ENCODE peak calls at places on chromosomes 13 and 19, in six cellular contexts. A is H1, V is NT2/D1, P is HepG2, Z is K562, W is HCT116. D is an unnamed sample.

GRCh38 chr13:45501175-45501526 is 36.4 kb downstream of the COG3 start:
- DNase-seq in W (no peak), V (no peak), Z (no peak), A (no peak), P (no peak), D (no peak)

GRCh38 chr19:49210108-49210900 is 52.7 kb downstream of the TRPM4 start:
- DNase-seq in W (no peak), P (no peak), V (peak), Z (peak), A (peak), D (no peak)

GRCh38 chr19:38317104-38317612 is 1.4 kb upstream of the YIF1B start:
- DNase-seq in Z (peak), W (no peak), P (no peak), V (no peak), A (no peak), D (no peak)

GRCh38 chr13:113917523-113918371 is 53.9 kb upstream of the GAS6 start:
- DNase-seq in V (no peak), Z (no peak), W (no peak), A (no peak), P (no peak), D (no peak)

GRCh38 chr13:88704600-88705275 is 1033.6 kb downstream of the SLITRK5 start:
- DNase-seq in V (no peak), W (no peak), Z (no peak), P (no peak), A (no peak), D (no peak)

GRCh38 chr19:13053761-13054604 is 48.7 kb downstream of the LYL1 start:
- DNase-seq in P (peak), A (no peak), W (peak), Z (no peak), V (no peak), D (no peak)

GRCh38 chr19:52138614-52139290 is 986 bp downstream of the ZNF616 start:
- DNase-seq in Z (peak), W (no peak), P (peak), V (peak), A (peak), D (no peak)

GRCh38 chr19:19637523-19638251 is 5.8 kb downstream of the GMIP start:
- DNase-seq in Z (peak), P (no peak), V (no peak), W (no peak), A (no peak), D (no peak)

GRCh38 chr13:106036870-106037269 is 498.6 kb downstream of the EFNB2 start:
- DNase-seq in V (no peak), P (no peak), Z (no peak), A (no peak), W (peak), D (no peak)

GRCh38 chr13:27523345-27524073 is 73.1 kb upstream of the MTIF3 start:
- DNase-seq in P (no peak), Z (no peak), W (no peak), A (no peak), V (no peak), D (no peak)

GRCh38 chr19:34136127-34136526 is 36.2 kb upstream of the LSM14A start:
- DNase-seq in A (no peak), W (no peak), Z (no peak), V (no peak), P (no peak), D (no peak)

GRCh38 chr13:102402292-102402691 is 444 bp upstream of the FGF14 start:
- DNase-seq in Z (no peak), P (no peak), A (peak), W (no peak), V (peak), D (no peak)

GRCh38 chr13:71327266-71327665 is 539.7 kb downstream of the DACH1 start:
- DNase-seq in V (no peak), W (no peak), A (no peak), Z (no peak), P (no peak), D (no peak)

GRCh38 chr13:40388617-40389016 is 277.8 kb downstream of the FOXO1 start:
- DNase-seq in W (no peak), Z (no peak), A (no peak), P (no peak), V (no peak), D (peak)

GRCh38 chr19:29542776-29543175 is 17.0 kb downstream of the VSTM2B start:
- DNase-seq in V (no peak), W (no peak), P (no peak), Z (no peak), A (no peak), D (no peak)

GRCh38 chr19:10120538-10121198 is 969 bp upstream of the EIF3G start:
- DNase-seq in P (no peak), A (no peak), Z (no peak), V (no peak), W (no peak), D (no peak)

GRCh38 chr13:34654682-34655081 is 287.4 kb upstream of the NBEA start:
- DNase-seq in W (no peak), P (no peak), V (no peak), Z (no peak), A (no peak), D (no peak)

GRCh38 chr19:39823693-39824092 is 10.3 kb downstream of the DYRK1B start:
- DNase-seq in V (no peak), A (no peak), Z (no peak), W (no peak), P (no peak), D (no peak)

GRCh38 chr13:32938907-32939306 is 77.3 kb upstream of the KL start:
- DNase-seq in P (no peak), V (no peak), A (no peak), Z (no peak), W (no peak), D (no peak)

GRCh38 chr19:23440207-23440606 is 44.9 kb upstream of the ZNF91 start:
- DNase-seq in P (no peak), Z (peak), V (no peak), A (no peak), W (no peak), D (no peak)

GRCh38 chr19:13011653-13012389 is 16.5 kb downstream of the NFIX start:
- DNase-seq in A (no peak), Z (no peak), P (no peak), W (no peak), V (no peak), D (no peak)

GRCh38 chr13:40780822-40781401 is 8.5 kb upstream of the SLC25A15 start:
- DNase-seq in W (peak), P (peak), Z (peak), A (no peak), V (no peak), D (no peak)

GRCh38 chr13:74987124-74987690 is 494.8 kb downstream of the TBC1D4 start:
- DNase-seq in Z (no peak), W (no peak), P (no peak), A (no peak), V (no peak), D (no peak)

GRCh38 chr13:76622336-76623045 is 263.7 kb downstream of the KCTD12 start:
- DNase-seq in Z (no peak), P (no peak), V (no peak), A (no peak), W (no peak), D (no peak)

GRCh38 chr19:15137777-15138176 is 30.6 kb downstream of the SYDE1 start:
- DNase-seq in W (no peak), P (no peak), Z (no peak), A (no peak), V (no peak), D (no peak)

GRCh38 chr13:48585456-48585840 is 52.6 kb upstream of the RCBTB2 start:
- DNase-seq in W (peak), A (no peak), Z (no peak), P (peak), V (no peak), D (no peak)

GRCh38 chr13:97758317-97758716 is 195.2 kb upstream of the IPO5 start:
- DNase-seq in W (no peak), V (no peak), A (no peak), Z (no peak), P (no peak), D (no peak)

GRCh38 chr13:50401721-50402510 is 386.7 kb downstream of the KCNRG start:
- DNase-seq in V (no peak), W (no peak), A (no peak), P (no peak), Z (no peak), D (no peak)

GRCh38 chr19:21585491-21585890 is 80.1 kb downstream of the ZNF429 start:
- DNase-seq in A (no peak), V (no peak), W (no peak), P (no peak), Z (no peak), D (no peak)

GRCh38 chr19:16367269-16367683 is 42.6 kb downstream of the KLF2 start:
- DNase-seq in P (no peak), Z (no peak), A (no peak), V (no peak), W (no peak), D (peak)

GRCh38 chr13:97977982-97978381 is 24.5 kb downstream of the IPO5 start:
- DNase-seq in V (no peak), Z (no peak), A (no peak), P (no peak), W (no peak), D (no peak)

GRCh38 chr19:2048104-2048958 is 2.7 kb downstream of the MKNK2 start:
- DNase-seq in V (no peak), P (no peak), Z (no peak), A (no peak), W (no peak), D (no peak)

GRCh38 chr19:2048959-2049740 is 1.9 kb downstream of the MKNK2 start:
- DNase-seq in W (no peak), P (no peak), Z (no peak), A (no peak), V (no peak), D (no peak)

GRCh38 chr19:2050349-2050990 is 574 bp downstream of the MKNK2 start:
- DNase-seq in W (no peak), P (no peak), Z (peak), V (no peak), A (no peak), D (no peak)

GRCh38 chr19:2050991-2051770 is at the start of gene MKNK2:
- DNase-seq in V (peak), A (peak), P (peak), Z (peak), W (no peak), D (no peak)

GRCh38 chr19:2049741-2050348 is 1.2 kb downstream of the MKNK2 start:
- DNase-seq in V (no peak), W (no peak), A (no peak), Z (peak), P (peak), D (no peak)
- TF ChIP-seq ZNF274 in V (no peak), W (no peak), A (no peak), Z (no peak), P (peak), D (no peak)

GRCh38 chr13:98997051-98997730 is 19.3 kb upstream of the DOCK9 start:
- DNase-seq in A (no peak), Z (no peak), W (no peak), V (no peak), P (no peak), D (no peak)

GRCh38 chr13:98998831-98999634 is 21.2 kb upstream of the DOCK9 start:
- DNase-seq in A (no peak), V (no peak), W (no peak), Z (no peak), P (no peak), D (peak)

GRCh38 chr13:98996046-98996445 is 18.2 kb upstream of the DOCK9 start:
- DNase-seq in W (no peak), A (no peak), P (no peak), Z (no peak), V (no peak), D (no peak)

GRCh38 chr13:98999635-98999952 is 21.7 kb upstream of the DOCK9 start:
- DNase-seq in P (no peak), A (no peak), V (no peak), W (no peak), Z (no peak), D (no peak)

GRCh38 chr13:98997738-98998641 is 20.1 kb upstream of the DOCK9 start:
- DNase-seq in V (no peak), A (no peak), W (no peak), P (no peak), Z (no peak), D (no peak)
- TF ChIP-seq ZNF274 in V (no peak), A (no peak), W (no peak), P (no peak), Z (no peak), D (no peak)

DNA sequence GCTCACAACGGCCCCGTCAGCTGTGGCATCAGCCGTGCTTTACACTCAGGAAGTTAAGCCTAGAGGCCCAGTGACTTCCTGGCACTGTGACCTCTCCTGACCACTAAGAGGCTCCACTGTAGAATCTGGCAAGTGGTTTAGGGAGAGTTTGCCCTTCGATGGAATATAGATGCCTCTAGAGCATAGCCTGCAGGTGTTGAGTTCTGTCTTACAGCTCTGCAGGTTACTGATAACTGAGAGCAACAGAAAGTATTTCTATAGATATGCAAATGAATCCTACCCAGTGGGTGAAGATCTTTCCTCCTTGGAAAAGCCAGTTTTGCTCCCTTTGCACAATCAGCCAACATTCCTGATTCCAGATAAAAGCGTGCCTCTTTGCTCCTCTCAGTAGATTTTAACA is 35.8 kb downstream of the ATP12A start:
- DNase-seq in P (no peak), A (no peak), Z (no peak), V (no peak), W (no peak), D (no peak)
- TF ChIP-seq ZNF274 in P (no peak), A (no peak), Z (no peak), V (no peak), W (no peak), D (no peak)

GRCh38 chr19:5774921-5775320 is 9.6 kb downstream of the PRR22 start:
- DNase-seq in A (no peak), W (no peak), P (no peak), Z (no peak), V (no peak), D (no peak)
- TF ChIP-seq ZNF274 in A (no peak), W (no peak), P (no peak), Z (no peak), V (no peak), D (no peak)

GRCh38 chr13:107568181-107568580 is 647.2 kb downstream of the LIG4 start:
- DNase-seq in W (no peak), Z (no peak), V (no peak), P (no peak), A (no peak), D (no peak)

GRCh38 chr13:107562222-107562621 is 653.1 kb downstream of the LIG4 start:
- DNase-seq in Z (no peak), W (no peak), A (no peak), V (no peak), P (no peak), D (no peak)

DNA sequence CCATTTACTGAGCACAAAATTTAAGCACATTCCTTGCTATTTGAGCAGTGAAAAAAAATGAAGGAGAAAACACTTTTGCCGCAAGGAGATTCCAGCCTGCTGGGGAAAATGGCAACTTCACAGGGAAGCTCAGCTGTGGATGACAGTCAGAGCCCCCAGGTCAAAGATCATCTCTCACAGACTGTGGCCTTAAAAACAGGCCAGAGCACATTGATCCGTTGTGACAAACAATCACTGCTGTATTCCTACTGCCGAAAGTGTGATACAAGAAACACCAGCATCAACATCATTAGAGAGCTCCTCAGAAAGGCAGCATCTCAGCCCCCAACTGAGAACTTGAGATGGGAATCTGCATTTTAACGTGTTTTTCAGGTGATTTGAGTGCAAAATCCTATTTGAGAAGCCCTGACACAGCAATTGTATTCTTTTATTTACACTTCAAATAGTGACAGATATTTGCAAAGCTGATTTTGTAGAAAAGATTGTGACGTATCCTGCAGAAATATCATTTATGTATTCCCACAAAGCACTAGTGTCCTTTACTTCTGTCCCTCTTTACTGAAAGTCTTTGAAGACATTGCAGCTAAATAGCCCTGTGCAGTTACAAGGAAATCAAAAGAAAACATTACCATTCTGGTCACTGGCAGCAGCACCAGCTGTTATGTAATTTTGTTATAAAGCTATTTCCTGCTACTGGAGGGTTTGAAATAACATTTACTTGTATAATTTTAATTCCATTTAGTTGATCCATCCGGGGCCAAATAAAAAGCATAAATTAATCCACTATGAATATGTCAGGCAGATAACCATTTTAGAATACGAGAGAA is 652.0 kb downstream of the LIG4 start:
- DNase-seq in P (peak), W (no peak), V (no peak), Z (no peak), A (no peak), D (no peak)
- TF ChIP-seq ZNF274 in P (no peak), W (no peak), V (no peak), Z (no peak), A (no peak), D (no peak)

GRCh38 chr19:31670931-31671330 is 321.7 kb upstream of the TSHZ3 start:
- DNase-seq in W (no peak), V (no peak), P (no peak), Z (no peak), A (no peak), D (no peak)

GRCh38 chr19:31674503-31675186 is 325.4 kb upstream of the TSHZ3 start:
- DNase-seq in W (no peak), P (no peak), Z (no peak), A (no peak), V (no peak), D (no peak)

GRCh38 chr19:31676271-31677004 is 327.2 kb upstream of the TSHZ3 start:
- DNase-seq in A (peak), P (no peak), V (peak), Z (peak), W (no peak), D (no peak)

GRCh38 chr19:31678421-31678820 is 329.2 kb upstream of the TSHZ3 start:
- DNase-seq in A (no peak), W (no peak), V (no peak), P (no peak), Z (no peak), D (no peak)

GRCh38 chr19:31675187-31675913 is 326.1 kb upstream of the TSHZ3 start:
- DNase-seq in Z (no peak), W (no peak), A (no peak), P (no peak), V (no peak), D (no peak)
- TF ChIP-seq ZNF274 in Z (no peak), W (no peak), A (no peak), P (no peak), V (no peak), D (no peak)

D was measured in GM12878.